ENCODE peak calls at places on chromosomes 5 and 9, in four cellular contexts. A is brain microvascular endothelial cell, W is fibroblast of the aortic adventitia, E is GM12865. X is an unnamed sample.

GRCh38 chr9:124843635-124844034 is 9.6 kb upstream of the WDR38 start:
- DNase-seq in A (peak), W (no peak), E (no peak), X (no peak)

GRCh38 chr5:150485770-150486401 is 22.0 kb upstream of the NDST1 start:
- DNase-seq in A (no peak), W (peak), E (peak), X (no peak)

GRCh38 chr9:69546265-69546664 is 125.9 kb downstream of the APBA1 start:
- DNase-seq in A (no peak), W (no peak), E (no peak), X (no peak)

GRCh38 chr5:179212870-179213269 is 132.4 kb downstream of the ADAMTS2 start:
- DNase-seq in A (no peak), W (no peak), E (no peak), X (no peak)

GRCh38 chr9:100111235-100111634 is 12.2 kb downstream of the INVS start:
- DNase-seq in A (peak), W (peak), E (no peak), X (peak)

GRCh38 chr5:124289641-124290201 is 456.7 kb downstream of the ZNF608 start:
- DNase-seq in A (no peak), W (no peak), E (peak), X (no peak)

GRCh38 chr5:58074222-58074621 is 385.7 kb downstream of the PLK2 start:
- DNase-seq in A (no peak), W (no peak), E (no peak), X (no peak)

GRCh38 chr5:400282-401215 is 42.4 kb upstream of the EXOC3 start:
- DNase-seq in A (no peak), W (peak), E (no peak), X (peak)

GRCh38 chr9:79408200-79408599 is 163.6 kb upstream of the TLE4 start:
- DNase-seq in A (no peak), W (no peak), E (no peak), X (no peak)

GRCh38 chr9:78253285-78253684 is 17.4 kb downstream of the CEP78 start:
- DNase-seq in A (no peak), W (no peak), E (no peak), X (no peak)

GRCh38 chr5:111582962-111583669 is 70.8 kb upstream of the STARD4 start:
- DNase-seq in A (peak), W (peak), E (no peak), X (peak)

GRCh38 chr5:150580917-150581316 is 59.5 kb upstream of the SYNPO start:
- DNase-seq in A (no peak), W (no peak), E (no peak), X (no peak)

GRCh38 chr9:127586537-127586936 is 25.5 kb upstream of the STXBP1 start:
- DNase-seq in A (peak), W (peak), E (peak), X (no peak)

GRCh38 chr5:111347021-111347420 is 122.8 kb downstream of the CAMK4 start:
- DNase-seq in A (no peak), W (no peak), E (no peak), X (no peak)

GRCh38 chr5:158812381-158812780 is 287.3 kb downstream of the EBF1 start:
- DNase-seq in A (no peak), W (no peak), E (peak), X (no peak)

GRCh38 chr5:135740475-135740874 is 94.0 kb upstream of the SLC25A48 start:
- DNase-seq in A (no peak), W (no peak), E (peak), X (no peak)

GRCh38 chr5:61735531-61735930 is 403.5 kb downstream of the ZSWIM6 start:
- DNase-seq in A (no peak), W (peak), E (no peak), X (no peak)

GRCh38 chr5:63249960-63250359 is 671.3 kb downstream of the LRRC70 start:
- DNase-seq in A (no peak), W (peak), E (no peak), X (no peak)

GRCh38 chr9:91111876-91112275 is 249.8 kb downstream of the AUH start:
- DNase-seq in A (no peak), W (no peak), E (no peak), X (no peak)

GRCh38 chr9:72205513-72205912 is 56.3 kb downstream of the GDA start:
- DNase-seq in A (no peak), W (peak), E (peak), X (no peak)

GRCh38 chr9:72200452-72200851 is 51.2 kb downstream of the GDA start:
- DNase-seq in A (no peak), W (no peak), E (no peak), X (no peak)

GRCh38 chr9:72207278-72207677 is 58.0 kb downstream of the GDA start:
- DNase-seq in A (no peak), W (no peak), E (no peak), X (no peak)

GRCh38 chr9:72204062-72204461 is 54.8 kb downstream of the GDA start:
- DNase-seq in A (no peak), W (no peak), E (no peak), X (no peak)

DNA sequence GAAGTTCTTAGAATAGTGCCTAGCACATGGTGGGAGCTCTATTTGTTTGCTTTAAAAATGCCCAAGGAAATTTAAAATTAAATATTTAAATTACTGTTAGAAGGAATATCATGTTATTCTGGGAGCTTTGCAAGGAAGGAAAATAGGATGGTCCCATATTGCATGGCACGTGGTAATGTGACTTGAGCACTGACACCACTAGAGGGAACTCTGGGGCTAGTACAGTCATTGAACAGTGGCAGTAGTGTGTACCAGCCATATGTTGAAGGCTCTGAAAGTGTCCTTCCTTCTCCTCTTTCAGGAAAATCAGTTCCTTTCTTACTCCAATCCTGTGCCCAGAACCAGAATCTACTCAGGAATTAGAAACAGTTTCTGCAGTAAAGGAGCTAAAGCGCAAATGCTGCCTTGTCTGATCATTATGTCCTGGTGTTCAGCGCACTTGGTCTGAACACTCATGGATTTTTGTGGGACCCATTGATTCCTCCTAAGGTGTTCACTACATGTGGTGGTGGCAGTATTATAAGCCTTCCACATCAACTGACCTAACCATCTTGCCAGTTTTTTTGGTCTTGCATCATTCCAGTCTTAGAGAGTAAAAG is 54.1 kb downstream of the GDA start:
- DNase-seq in A (peak), W (peak), E (peak), X (no peak)
- TF ChIP-seq CTCF in A (peak), W (peak), E (peak), X (peak)

GRCh38 chr5:157327771-157328170 is 61.8 kb downstream of the CYFIP2 start:
- DNase-seq in A (no peak), W (no peak), E (no peak), X (no peak)
- H3K4me3 ChIP-seq in A (no peak), W (no peak), E (no peak), X (no peak)

DNA sequence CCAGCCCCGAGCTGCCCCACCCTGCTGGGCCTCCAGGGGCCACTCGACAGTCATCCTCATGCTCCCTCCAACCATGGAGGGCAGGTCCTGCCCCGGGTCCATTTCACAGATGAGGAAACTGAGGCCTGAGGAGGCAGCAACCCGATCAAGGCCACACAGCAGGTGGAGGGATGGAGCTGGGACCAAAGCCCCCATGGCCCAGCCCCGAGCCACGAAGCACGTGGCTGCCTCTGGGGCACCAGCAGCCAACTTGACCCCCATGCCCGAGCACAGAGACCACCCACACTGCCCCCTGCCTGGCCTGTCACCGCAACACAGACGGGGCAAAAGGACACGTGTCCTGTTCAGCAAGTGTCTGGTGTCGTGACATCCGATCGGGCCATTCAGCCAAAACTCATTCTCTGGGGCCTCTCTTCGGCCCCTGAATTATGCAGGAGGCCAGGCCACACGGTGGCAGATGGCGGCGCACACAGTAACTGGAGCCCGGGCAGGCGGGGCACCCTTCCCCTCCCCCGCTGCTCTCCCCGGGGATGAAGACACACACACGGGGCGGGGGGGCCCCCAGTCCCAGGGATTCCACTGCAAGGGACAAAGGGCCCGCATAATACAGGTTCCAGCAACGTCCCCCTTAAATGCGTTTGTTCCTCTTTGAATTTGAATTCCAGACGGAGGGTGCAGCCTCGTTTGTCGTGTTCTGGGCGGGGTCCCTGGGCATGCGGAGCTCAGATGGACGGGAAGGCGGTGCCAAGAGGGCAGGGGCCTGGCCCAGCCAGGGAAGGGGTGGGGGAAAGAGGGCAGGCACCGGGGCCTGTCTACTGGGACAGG is 29.4 kb upstream of the TMEM250 start:
- DNase-seq in A (no peak), W (no peak), E (no peak), X (no peak)
- TF ChIP-seq CTCF in A (no peak), W (no peak), E (no peak), X (no peak)

GRCh38 chr9:123637940-123638634 is 282.1 kb downstream of the CRB2 start:
- DNase-seq in A (no peak), W (no peak), E (peak), X (no peak)
- H3K4me3 ChIP-seq in A (no peak), W (peak), E (no peak), X (peak)